ENCODE peak calls at places on chromosomes 16 and 17, in four cellular contexts. Q, P, X and M are unnamed samples.

GRCh38 chr17:47728214-47728877 is 4.7 kb upstream of the TBX21 start:
- DNase-seq in P (no peak), X (no peak), Q (no peak), M (no peak)

GRCh38 chr17:39938140-39938869 is 10.8 kb downstream of the LRRC3C start:
- DNase-seq in X (peak), P (no peak), Q (peak), M (no peak)

GRCh38 chr17:11644265-11645212 is 46.3 kb downstream of the DNAH9 start:
- DNase-seq in P (peak), Q (peak), X (no peak), M (peak)

GRCh38 chr17:71649986-71650385 is 470.8 kb upstream of the SOX9 start:
- DNase-seq in X (no peak), Q (no peak), P (no peak), M (no peak)

GRCh38 chr16:88747588-88748301 is 37.3 kb downstream of the PIEZO1 start:
- DNase-seq in P (peak), X (no peak), Q (peak), M (peak)

GRCh38 chr16:48511071-48511540 is 98.9 kb downstream of the N4BP1 start:
- DNase-seq in P (no peak), X (no peak), Q (no peak), M (no peak)

GRCh38 chr17:2237521-2237921 is 66.1 kb downstream of the SMG6 start:
- DNase-seq in P (no peak), Q (no peak), X (no peak), M (no peak)

GRCh38 chr17:56393156-56393555 is 200.3 kb upstream of the NOG start:
- DNase-seq in Q (no peak), X (no peak), P (no peak), M (no peak)

GRCh38 chr17:38996660-38997337 is 29.6 kb upstream of the FBXO47 start:
- DNase-seq in Q (no peak), X (no peak), P (no peak), M (no peak)

GRCh38 chr17:11553135-11553534 is 45.1 kb upstream of the DNAH9 start:
- DNase-seq in Q (no peak), X (no peak), P (no peak), M (no peak)

DNA sequence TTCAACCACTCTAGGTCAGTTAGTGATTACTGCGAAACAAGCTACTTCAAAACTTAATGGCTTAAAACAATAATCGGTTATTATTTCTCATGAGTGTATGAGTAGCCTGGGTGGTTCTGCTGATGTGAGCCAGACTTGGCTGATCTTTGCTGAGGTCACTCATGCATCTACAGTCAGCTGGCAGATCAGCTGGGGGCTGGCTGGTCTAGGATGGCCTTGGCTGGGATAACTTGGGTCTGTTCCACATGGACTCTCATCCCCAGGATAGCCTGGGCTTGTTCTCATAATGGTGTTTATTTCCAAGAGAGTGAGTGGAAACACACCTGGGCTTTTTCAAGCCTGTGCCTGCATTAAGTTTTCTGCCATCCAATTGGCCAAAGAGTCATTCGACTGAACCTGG is 13.0 kb downstream of the CCDC182 start:
- DNase-seq in Q (peak), X (no peak), P (no peak), M (no peak)
- TF ChIP-seq TCF7 in Q (no peak), X (no peak), P (no peak), M (no peak)

DNA sequence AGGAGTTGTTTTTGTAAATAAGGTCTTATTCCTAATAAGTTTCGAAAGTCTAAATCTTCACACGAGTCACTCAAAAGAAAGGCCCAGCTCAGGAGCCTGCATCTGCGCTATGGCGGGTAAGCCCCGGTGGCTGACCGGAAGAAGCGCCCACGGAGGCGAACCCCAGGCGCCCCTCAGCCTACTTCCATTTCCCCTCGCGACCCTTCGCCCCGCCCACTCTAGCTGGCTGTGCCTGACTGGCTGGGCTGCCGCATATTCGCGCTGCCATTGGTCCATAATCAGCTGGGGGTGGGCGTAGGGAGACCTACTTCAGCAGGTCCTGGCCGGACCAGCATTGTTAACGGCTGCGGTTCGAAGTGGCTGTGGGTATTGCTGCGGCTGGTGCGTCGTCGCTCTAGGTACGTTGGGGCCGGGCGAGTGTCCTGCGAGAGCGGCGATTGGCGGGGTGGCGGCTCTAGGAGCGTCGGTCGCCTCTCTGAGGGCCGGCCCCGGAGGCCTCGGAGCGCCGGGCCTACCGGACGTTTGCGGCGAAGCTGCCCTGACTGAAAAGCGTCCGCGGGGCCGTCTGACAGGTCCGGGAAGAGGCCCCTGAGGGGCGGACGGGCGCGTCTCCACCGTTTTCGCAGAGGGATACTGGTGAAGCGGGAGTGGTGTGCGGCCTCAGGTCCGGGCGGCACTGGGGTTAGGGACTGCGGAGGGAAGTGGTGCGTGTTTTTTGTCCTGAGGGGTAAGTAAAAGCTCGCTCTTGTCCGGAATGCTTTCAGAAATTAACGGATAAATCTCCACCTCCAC is at the start of gene ATF7IP2:
- DNase-seq in X (peak), P (peak), Q (peak), M (peak)
- TF ChIP-seq TCF7 in X (no peak), P (no peak), Q (no peak), M (peak)

GRCh38 chr17:82838386-82839063 is 1.3 kb downstream of the ZNF750 start:
- DNase-seq in Q (peak), P (no peak), X (no peak), M (no peak)
- TF ChIP-seq TCF7 in Q (no peak), P (no peak), X (no peak), M (no peak)

DNA sequence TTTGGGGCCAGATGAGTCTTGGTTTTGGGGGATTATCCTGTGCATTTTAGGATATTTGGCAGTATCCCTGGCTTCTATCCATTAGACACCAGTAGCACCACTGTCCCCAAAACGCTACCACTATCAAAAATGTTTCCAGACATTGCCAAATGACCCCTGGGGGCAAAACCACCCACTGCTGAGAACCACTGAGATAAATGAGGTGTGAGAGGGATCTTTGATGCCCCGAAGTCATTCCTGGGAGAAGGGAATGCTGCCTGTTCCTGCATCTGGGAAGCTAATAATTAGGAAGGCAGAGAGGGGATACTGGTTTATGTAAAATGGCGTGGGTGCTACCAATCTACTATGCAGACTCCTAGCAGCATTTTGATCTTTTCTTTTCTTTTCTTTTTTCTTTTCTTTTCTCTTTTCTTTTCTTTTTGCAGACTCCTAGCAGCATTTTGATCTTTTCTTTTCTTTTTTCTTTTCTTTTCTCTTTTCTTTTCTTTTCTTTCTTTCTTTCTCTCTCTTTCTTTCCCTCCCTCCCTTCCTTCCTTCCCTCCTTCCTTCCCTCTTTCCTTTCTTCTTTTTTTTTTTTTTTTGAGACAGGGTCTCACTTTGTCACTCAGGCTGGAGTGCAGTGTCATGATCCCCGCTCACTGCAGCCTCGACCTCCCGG is 8.8 kb upstream of the MT3 start:
- DNase-seq in Q (no peak), X (no peak), P (no peak), M (no peak)
- TF ChIP-seq TCF7 in Q (no peak), X (no peak), P (no peak), M (no peak)

DNA sequence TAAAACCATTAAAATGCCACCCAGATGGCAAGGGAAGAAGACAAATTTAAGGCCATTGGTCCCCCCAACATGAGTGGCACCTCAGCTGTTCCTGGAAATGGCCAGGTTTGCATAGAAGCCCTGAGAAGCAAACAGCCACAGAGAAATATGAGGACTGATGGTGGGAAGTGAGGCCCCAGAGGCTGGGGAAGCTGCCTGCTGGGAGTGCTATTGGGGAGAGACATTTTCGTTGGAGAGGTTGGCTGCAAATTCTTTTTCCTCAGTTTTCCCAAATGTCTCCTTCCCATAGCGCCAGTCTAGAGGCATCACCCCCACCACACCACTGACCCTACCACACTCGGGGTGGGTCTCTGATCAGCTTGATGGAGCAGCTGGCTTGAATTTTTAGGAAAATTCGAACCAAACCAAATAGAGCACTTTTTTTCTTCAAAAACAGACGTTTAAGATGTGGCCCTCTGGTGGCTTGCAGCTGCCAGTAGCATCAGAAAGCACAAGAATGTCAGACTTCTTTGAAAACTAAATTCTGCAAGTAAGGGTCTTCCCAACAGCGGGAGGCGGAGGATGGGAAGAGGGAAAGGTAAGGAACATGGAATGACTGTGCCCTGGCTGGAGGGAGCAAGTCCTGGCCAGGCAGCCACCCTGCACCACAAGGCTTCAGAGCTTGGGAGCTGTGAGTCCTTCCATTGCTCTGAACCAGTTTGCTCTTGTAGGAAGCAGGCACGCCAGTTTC is 13.2 kb upstream of the SLC12A3 start:
- DNase-seq in Q (peak), P (peak), X (no peak), M (peak)
- TF ChIP-seq TCF7 in Q (no peak), P (no peak), X (no peak), M (no peak)

GRCh38 chr17:72672729-72673128 is 419.8 kb downstream of the SLC39A11 start:
- DNase-seq in Q (no peak), X (no peak), P (no peak), M (no peak)

GRCh38 chr17:72677108-72677507 is 415.4 kb downstream of the SLC39A11 start:
- DNase-seq in X (no peak), Q (peak), P (no peak), M (no peak)

GRCh38 chr17:72682597-72682996 is 409.9 kb downstream of the SLC39A11 start:
- DNase-seq in X (no peak), Q (peak), P (no peak), M (no peak)

GRCh38 chr17:72681844-72682243 is 410.6 kb downstream of the SLC39A11 start:
- DNase-seq in Q (no peak), P (no peak), X (no peak), M (peak)

GRCh38 chr17:72677714-72678390 is 414.6 kb downstream of the SLC39A11 start:
- DNase-seq in Q (no peak), X (no peak), P (no peak), M (no peak)
- TF ChIP-seq TCF7 in Q (no peak), X (no peak), P (no peak), M (no peak)

GRCh38 chr16:23398987-23399805 is 53.8 kb downstream of the COG7 start:
- DNase-seq in P (no peak), X (no peak), Q (no peak), M (peak)
- TF ChIP-seq TCF7 in P (no peak), X (no peak), Q (no peak), M (no peak)